ENCODE peak calls at places on chromosomes 2 and 18, in eight cellular contexts. L is brain microvascular endothelial cell, R is IMR-90, U is hepatocyte, C is fibroblast of the aortic adventitia, B is H1, O is tibial artery, H is AG04449. N is an unnamed sample.

GRCh38 chr2:1633092-1633721 is 111.1 kb downstream of the PXDN start:
- DNase-seq in L (no peak), C (no peak), B (no peak), H (no peak), O (no peak), U (peak), R (peak), N (no peak)

GRCh38 chr2:210577263-210578071 is 21.1 kb downstream of the CPS1 start:
- DNase-seq in U (peak), L (peak), R (peak), B (no peak), H (peak), O (no peak), C (peak), N (peak)

GRCh38 chr18:58043452-58044369 is at the start of gene NEDD4L:
- DNase-seq in C (peak), U (peak), B (no peak), R (peak), L (peak), H (no peak), O (peak), N (peak)

GRCh38 chr2:27171351-27171848 is 22.6 kb downstream of the TCF23 start:
- DNase-seq in B (no peak), H (no peak), C (no peak), L (no peak), R (no peak), U (peak), O (no peak), N (no peak)

GRCh38 chr18:70490008-70490933 is 201.4 kb downstream of the SOCS6 start:
- DNase-seq in H (no peak), U (peak), B (no peak), R (peak), O (no peak), L (peak), C (peak), N (peak)

GRCh38 chr2:31274700-31275075 is 40.7 kb downstream of the EHD3 start:
- DNase-seq in B (no peak), U (no peak), C (no peak), H (no peak), O (no peak), R (no peak), L (no peak), N (no peak)

GRCh38 chr2:236745420-236746210 is 176.0 kb downstream of the ACKR3 start:
- DNase-seq in O (peak), H (peak), B (no peak), L (peak), C (peak), R (peak), U (peak), N (peak)

GRCh38 chr18:59547691-59548182 is 149.5 kb downstream of the CCBE1 start:
- DNase-seq in O (no peak), H (peak), R (peak), B (no peak), C (peak), U (peak), L (peak), N (peak)

GRCh38 chr2:156394033-156394741 is 42.0 kb upstream of the GPD2 start:
- DNase-seq in H (no peak), R (no peak), B (no peak), U (no peak), C (no peak), L (no peak), O (no peak), N (no peak)
- H3K4me3 ChIP-seq in H (no peak), R (no peak), B (no peak), U (no peak), C (no peak), L (no peak), O (no peak), N (no peak)

GRCh38 chr2:75605770-75606535 is 40.6 kb upstream of the MRPL19 start:
- DNase-seq in O (no peak), L (peak), R (peak), U (peak), C (peak), B (no peak), H (peak), N (peak)
- TF ChIP-seq CTCF in O (no peak), L (peak), R (peak), U (peak), C (peak), B (no peak), H (peak), N (peak)

DNA sequence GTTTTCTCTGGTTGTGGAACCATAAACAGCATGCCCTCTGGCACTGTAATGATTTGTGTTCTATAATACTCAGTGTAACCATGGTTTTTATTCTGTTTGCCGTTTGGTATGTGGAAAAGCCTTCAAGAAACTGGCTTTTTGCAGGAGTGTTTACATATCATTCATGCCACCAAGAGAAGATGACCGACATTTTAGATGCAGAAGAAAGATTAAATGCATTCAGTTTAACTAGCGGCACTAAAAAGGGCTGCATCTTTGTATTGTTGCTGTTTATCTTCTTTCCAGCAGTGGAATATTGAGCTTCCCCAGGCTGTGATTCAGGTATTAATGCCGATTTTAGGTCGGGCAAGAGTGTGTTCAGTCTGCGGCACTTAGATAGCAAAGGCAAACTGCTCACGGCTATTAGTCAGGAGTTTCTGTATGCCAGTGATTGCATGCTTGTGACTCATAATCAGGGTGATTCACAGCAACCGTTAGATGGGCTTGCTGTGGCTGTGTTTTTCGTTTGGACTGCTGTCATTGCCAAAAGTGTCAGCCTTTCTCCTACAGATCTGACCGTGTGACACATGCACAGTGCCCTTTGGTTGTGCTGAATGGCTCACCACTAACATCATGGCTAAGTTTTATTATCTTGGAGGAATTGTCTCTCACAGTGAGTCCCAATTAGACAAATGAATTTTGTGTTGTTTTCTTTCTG is 479.7 kb downstream of the PARD3B start:
- DNase-seq in U (peak), B (no peak), L (peak), R (peak), H (peak), C (peak), O (peak), N (peak)
- H3K4me3 ChIP-seq in U (no peak), B (no peak), L (no peak), R (peak), H (peak), C (no peak), O (peak), N (no peak)

DNA sequence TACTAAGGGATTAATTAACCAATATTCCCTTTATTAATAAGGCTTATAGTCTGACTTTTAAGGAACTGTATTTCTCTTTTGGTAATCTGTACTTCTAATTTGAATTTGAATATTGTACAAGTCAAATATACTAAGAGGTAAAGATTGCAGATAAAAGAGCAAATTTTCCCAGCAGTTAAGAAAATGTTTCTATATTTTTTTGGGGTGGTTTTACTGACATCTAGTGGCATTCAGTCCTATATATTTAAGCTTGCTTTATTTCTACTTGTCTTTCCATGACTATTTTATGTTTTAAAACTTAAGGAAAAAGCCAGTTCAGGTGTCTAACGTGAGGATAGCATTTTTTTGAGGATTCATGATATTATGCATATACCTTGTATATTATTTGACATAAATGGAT is 41.6 kb downstream of the TDRD15 start:
- DNase-seq in U (no peak), O (no peak), R (peak), H (no peak), C (no peak), L (no peak), B (no peak), N (no peak)
- TF ChIP-seq CTCF in U (peak), O (no peak), R (peak), H (no peak), C (no peak), L (no peak), B (no peak), N (peak)

GRCh38 chr2:84306361-84306760 is 152.7 kb downstream of the SUCLG1 start:
- DNase-seq in L (no peak), C (no peak), H (no peak), O (no peak), R (no peak), U (no peak), B (no peak), N (no peak)
- H3K4me3 ChIP-seq in L (no peak), C (no peak), H (no peak), O (no peak), R (no peak), U (no peak), B (no peak), N (no peak)

DNA sequence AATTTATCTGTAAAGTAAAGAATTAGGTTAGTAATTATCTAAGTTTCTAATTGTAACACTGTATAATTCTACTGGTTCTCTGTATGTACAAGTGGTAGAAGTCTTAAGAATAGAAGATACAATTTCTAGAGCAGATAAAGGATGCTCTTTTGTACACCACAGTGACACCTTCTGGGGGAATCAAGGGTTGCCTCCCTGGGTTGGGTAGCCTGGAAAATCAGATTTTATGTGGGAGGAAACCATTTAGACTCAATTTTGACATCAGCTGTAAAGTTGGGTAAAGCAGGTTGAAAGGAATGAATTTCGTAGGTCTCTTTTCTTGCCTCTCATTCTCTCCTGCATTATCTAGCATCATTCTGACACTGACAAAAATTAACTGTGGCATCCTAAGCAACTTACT is 354.8 kb downstream of the DCC start:
- DNase-seq in L (peak), H (no peak), C (no peak), O (no peak), B (no peak), R (no peak), U (peak), N (peak)
- TF ChIP-seq CTCF in L (peak), H (peak), C (no peak), O (no peak), B (peak), R (peak), U (peak), N (no peak)

N was measured in cardiac fibroblast.